ENCODE peak calls at places on chromosomes 11 and 22, in nine cellular contexts. H is CD8-positive, alpha-beta T cell; X is activated CD8-positive, alpha-beta T cell treated with anti-CD3 and anti-CD28 coated beads for 36 hours; S is pancreas; V is stimulated activated naive CD8-positive, alpha-beta T cell treated with anti-CD3 and anti-CD28 coated beads, Interleukin-15, Interleukin-2, amounts not matched to agents 100 U/mL and 50 U/mL, for 24 hours; B is activated CD4-positive, CD25-positive, alpha-beta regulatory T cell treated with anti-CD3 and anti-CD28 coated beads, Interleukin-2, amount 50 U/mL, for 24 hours; R is stimulated activated effector memory CD8-positive, alpha-beta T cell treated with anti-CD3 and anti-CD28 coated beads, Interleukin-12 subunit alpha, Interleukin-12 subunit beta, amount 100 ng/mL, for 72 hours; I is central memory CD8-positive, alpha-beta T cell; P is activated CD4-positive, alpha-beta T cell treated with anti-CD3 and anti-CD28 coated beads for 36 hours. O is an unnamed sample.

GRCh38 chr11:44260081-44260480 is 49.9 kb downstream of the ALX4 start:
- ATAC-seq in P (no peak), B (no peak), H (no peak), I (no peak), S (no peak), X (no peak), V (no peak), R (no peak), O (no peak)

GRCh38 chr11:44018127-44018521 is 29.7 kb upstream of the ACCSL start:
- ATAC-seq in S (peak; percentile 71), X (no peak), H (no peak), R (peak; percentile 43), B (no peak), I (no peak), P (no peak), V (peak; percentile 19), O (no peak)

GRCh38 chr22:36360871-36361383 is 26.8 kb downstream of the MYH9 start:
- ATAC-seq in B (no peak), H (no peak), S (peak; percentile 31), I (no peak), P (no peak), V (no peak), X (no peak), R (no peak), O (no peak)

GRCh38 chr11:73452726-73453125 is 76.5 kb downstream of the RELT start:
- ATAC-seq in B (no peak), V (no peak), H (no peak), P (no peak), X (no peak), S (no peak), I (no peak), R (no peak), O (no peak)

GRCh38 chr22:37330200-37331033 is 48.1 kb downstream of the CYTH4 start:
- ATAC-seq in P (peak; percentile 86), H (no peak), X (peak; percentile 76), B (no peak), I (no peak), R (peak; percentile 79), V (peak; percentile 48), S (peak; percentile 54), O (peak; percentile 82)

GRCh38 chr11:1338201-1339065 is 29.0 kb upstream of the TOLLIP start:
- ATAC-seq in V (no peak), B (no peak), X (no peak), H (no peak), R (no peak), I (no peak), S (no peak), P (no peak), O (no peak)

GRCh38 chr11:34614334-34615113 is 6.4 kb upstream of the EHF start:
- ATAC-seq in H (no peak), V (peak; percentile 48), I (no peak), X (no peak), P (peak; percentile 42), R (peak; percentile 79), S (peak; percentile 36), B (no peak), O (peak; percentile 68)

GRCh38 chr11:68365943-68366435 is 53.6 kb downstream of the LRP5 start:
- ATAC-seq in B (no peak), I (no peak), S (no peak), H (no peak), V (no peak), P (no peak), X (no peak), R (no peak), O (no peak)

GRCh38 chr11:60880189-60880588 is 12.8 kb downstream of the ZP1 start:
- ATAC-seq in B (no peak), H (no peak), V (no peak), S (peak; percentile 85), P (no peak), R (no peak), I (no peak), X (no peak), O (no peak)

GRCh38 chr11:130301002-130301401 is 13.7 kb downstream of the ZBTB44 start:
- ATAC-seq in S (no peak), H (no peak), X (no peak), P (no peak), R (no peak), I (no peak), B (no peak), V (no peak), O (no peak)

GRCh38 chr11:66015094-66015881 is 3.5 kb downstream of the CST6 start:
- ATAC-seq in B (no peak), V (no peak), R (no peak), P (no peak), X (no peak), S (no peak), I (no peak), H (no peak), O (no peak)

GRCh38 chr11:57812634-57813033 is 51.0 kb downstream of the CTNND1 start:
- ATAC-seq in H (no peak), P (no peak), B (no peak), R (no peak), I (no peak), V (no peak), X (no peak), S (no peak), O (no peak)

GRCh38 chr22:20044495-20045151 is 23.7 kb downstream of the TANGO2 start:
- ATAC-seq in S (no peak), B (no peak), H (no peak), V (no peak), I (no peak), R (no peak), P (no peak), X (no peak), O (no peak)

GRCh38 chr11:14411818-14412217 is 52.8 kb upstream of the RRAS2 start:
- ATAC-seq in S (no peak), V (no peak), H (no peak), R (no peak), I (no peak), P (no peak), B (no peak), X (no peak), O (no peak)

GRCh38 chr11:127862406-127862805 is 725.0 kb downstream of the ETS1 start:
- ATAC-seq in P (no peak), H (no peak), V (no peak), B (no peak), S (no peak), R (no peak), X (no peak), I (no peak), O (no peak)

GRCh38 chr22:22088658-22089458 is 106.3 kb upstream of the TOP3B start:
- ATAC-seq in H (no peak), B (no peak), X (no peak), V (no peak), S (no peak), R (no peak), I (no peak), P (no peak), O (no peak)

GRCh38 chr11:48127521-48128183 is 89.0 kb upstream of the OR4B1 start:
- ATAC-seq in S (no peak), P (no peak), I (no peak), V (no peak), B (no peak), X (no peak), H (no peak), R (no peak), O (no peak)

GRCh38 chr22:24432059-24432853 is 4.9 kb downstream of the ADORA2A start:
- ATAC-seq in X (no peak), R (no peak), P (no peak), B (no peak), S (peak; percentile 48), H (no peak), V (no peak), I (no peak), O (no peak)

GRCh38 chr22:37098976-37099577 is 10.4 kb downstream of the TMPRSS6 start:
- ATAC-seq in P (no peak), B (no peak), R (no peak), I (no peak), S (no peak), X (no peak), V (no peak), H (peak; percentile 25), O (no peak)

GRCh38 chr11:34986883-34987525 is 70.6 kb downstream of the PDHX start:
- ATAC-seq in P (no peak), S (peak; percentile 90), H (no peak), I (no peak), B (no peak), X (no peak), V (no peak), R (no peak), O (no peak)

GRCh38 chr11:132131962-132132361 is 761.5 kb downstream of the NTM start:
- ATAC-seq in V (no peak), R (no peak), B (peak; percentile 25), P (no peak), X (no peak), S (no peak), H (no peak), I (no peak), O (no peak)

GRCh38 chr11:128715691-128716153 is 21.9 kb downstream of the FLI1 start:
- ATAC-seq in S (peak; percentile 17), R (no peak), H (no peak), I (no peak), B (no peak), V (no peak), P (no peak), X (no peak), O (no peak)

GRCh38 chr11:121250843-121251242 is 41.7 kb upstream of the SC5D start:
- ATAC-seq in S (no peak), B (no peak), H (no peak), P (no peak), I (no peak), V (no peak), R (no peak), X (no peak), O (no peak)

GRCh38 chr11:65559951-65560537 is 1.9 kb upstream of the LTBP3 start:
- ATAC-seq in P (peak; percentile 8), X (no peak), I (no peak), V (peak; percentile 5), S (peak; percentile 4), B (no peak), R (no peak), H (no peak), O (peak; percentile 18)

GRCh38 chr11:25200925-25201324 is 704.1 kb downstream of the LUZP2 start:
- ATAC-seq in I (no peak), X (no peak), V (no peak), S (no peak), P (no peak), R (no peak), B (no peak), H (no peak), O (no peak)

GRCh38 chr11:108235633-108236032 is 12.8 kb downstream of the ATM start:
- ATAC-seq in B (no peak), R (no peak), H (no peak), I (no peak), X (no peak), S (no peak), P (no peak), V (no peak), O (no peak)

GRCh38 chr11:77503006-77503405 is 29.1 kb upstream of the PAK1 start:
- ATAC-seq in H (no peak), X (no peak), R (no peak), I (no peak), P (no peak), S (no peak), B (no peak), V (no peak), O (no peak)

GRCh38 chr11:12682730-12683500 is 8.7 kb downstream of the TEAD1 start:
- ATAC-seq in B (no peak), I (no peak), P (no peak), R (no peak), V (no peak), H (no peak), S (no peak), X (no peak), O (no peak)

GRCh38 chr22:35638408-35638807 is 9.8 kb upstream of the APOL6 start:
- ATAC-seq in R (no peak), I (no peak), V (no peak), X (no peak), B (no peak), H (no peak), S (peak; percentile 50), P (no peak), O (no peak)

GRCh38 chr11:64490562-64491216 is 100.3 kb upstream of the SLC22A12 start:
- ATAC-seq in R (no peak), I (no peak), B (no peak), X (no peak), H (no peak), V (no peak), S (no peak), P (peak; percentile 26), O (peak; percentile 35)

GRCh38 chr11:69963533-69964246 is 114.4 kb upstream of the ANO1 start:
- ATAC-seq in V (no peak), X (no peak), R (no peak), B (no peak), P (no peak), S (no peak), I (no peak), H (no peak), O (no peak)